ENCODE peak calls at places on chromosomes 2 and 18, in five cellular contexts. One of them, this sample, is unnamed.
A peak's percentile ranks its signal among the peaks of the same experiment; 100 is the strongest.

GRCh38 chr18:33720133-33720532 is 142.1 kb downstream of the ASXL3 start:
- DNase-seq in suprapubic skin: no peak
- DNase-seq in small intestine: no peak
- DNase-seq in GM23248: peak; percentile 66
- DNase-seq in mammary epithelial cell: peak; percentile 24
- DNase-seq in this sample: no peak

GRCh38 chr2:119248311-119248710 is 24.7 kb downstream of the STEAP3 start:
- DNase-seq in mammary epithelial cell: peak; percentile 81
- DNase-seq in small intestine: no peak
- DNase-seq in suprapubic skin: no peak
- DNase-seq in GM23248: peak; percentile 89
- DNase-seq in this sample: no peak

GRCh38 chr2:46518848-46519247 is 39.5 kb downstream of the TMEM247 start:
- DNase-seq in GM23248: no peak
- DNase-seq in mammary epithelial cell: no peak
- DNase-seq in suprapubic skin: no peak
- DNase-seq in small intestine: no peak
- DNase-seq in this sample: no peak

GRCh38 chr2:147026664-147027278 is 818.1 kb upstream of the ACVR2A start:
- DNase-seq in GM23248: peak; percentile 91
- DNase-seq in suprapubic skin: no peak
- DNase-seq in small intestine: no peak
- DNase-seq in mammary epithelial cell: peak; percentile 58
- DNase-seq in this sample: no peak

GRCh38 chr18:55314615-55315237 is 273.3 kb downstream of the TCF4 start:
- DNase-seq in GM23248: no peak
- DNase-seq in small intestine: no peak
- DNase-seq in mammary epithelial cell: no peak
- DNase-seq in suprapubic skin: no peak
- DNase-seq in this sample: no peak

GRCh38 chr18:57523171-57523956 is 63.1 kb downstream of the FECH start:
- DNase-seq in small intestine: peak; percentile 85
- DNase-seq in suprapubic skin: no peak
- DNase-seq in mammary epithelial cell: no peak
- DNase-seq in GM23248: no peak
- DNase-seq in this sample: no peak

GRCh38 chr2:183035954-183036669 is 2.1 kb downstream of the NCKAP1 start:
- DNase-seq in suprapubic skin: no peak
- DNase-seq in GM23248: no peak
- DNase-seq in small intestine: peak; percentile 13
- DNase-seq in mammary epithelial cell: no peak
- DNase-seq in this sample: peak; percentile 63

GRCh38 chr18:59005266-59005665 is 134.4 kb upstream of the SEC11C start:
- DNase-seq in mammary epithelial cell: no peak
- DNase-seq in GM23248: peak; percentile 69
- DNase-seq in suprapubic skin: peak; percentile 72
- DNase-seq in small intestine: no peak
- DNase-seq in this sample: no peak

GRCh38 chr2:241092677-241093076 is 9.4 kb downstream of the MTERF4 start:
- DNase-seq in small intestine: no peak
- DNase-seq in mammary epithelial cell: no peak
- DNase-seq in GM23248: no peak
- DNase-seq in suprapubic skin: no peak
- DNase-seq in this sample: no peak

GRCh38 chr2:180573951-180574350 is 406.5 kb upstream of the UBE2E3 start:
- DNase-seq in mammary epithelial cell: peak; percentile 88
- DNase-seq in small intestine: no peak
- DNase-seq in GM23248: peak; percentile 51
- DNase-seq in suprapubic skin: no peak
- DNase-seq in this sample: no peak

GRCh38 chr2:206435738-206436137 is 7.6 kb upstream of the ADAM23 start:
- DNase-seq in suprapubic skin: no peak
- DNase-seq in small intestine: no peak
- DNase-seq in GM23248: peak; percentile 41
- DNase-seq in mammary epithelial cell: no peak
- DNase-seq in this sample: no peak

GRCh38 chr2:57075226-57075625 is 891.4 kb downstream of the CCDC85A start:
- DNase-seq in suprapubic skin: no peak
- DNase-seq in GM23248: no peak
- DNase-seq in mammary epithelial cell: peak; percentile 68
- DNase-seq in small intestine: no peak
- DNase-seq in this sample: no peak

GRCh38 chr2:26168785-26169184 is 4.1 kb upstream of the GAREM2 start:
- DNase-seq in suprapubic skin: peak; percentile 16
- DNase-seq in GM23248: no peak
- DNase-seq in mammary epithelial cell: no peak
- DNase-seq in small intestine: no peak
- DNase-seq in this sample: no peak

GRCh38 chr2:212536385-212537310 is 2.0 kb downstream of the ERBB4 start:
- DNase-seq in small intestine: no peak
- DNase-seq in mammary epithelial cell: no peak
- DNase-seq in suprapubic skin: peak; percentile 76
- DNase-seq in GM23248: peak; percentile 27
- DNase-seq in this sample: no peak

GRCh38 chr2:181828122-181828705 is 63.3 kb upstream of the ITPRID2 start:
- DNase-seq in suprapubic skin: no peak
- DNase-seq in GM23248: no peak
- DNase-seq in mammary epithelial cell: no peak
- DNase-seq in small intestine: no peak
- DNase-seq in this sample: no peak

GRCh38 chr2:55026202-55026601 is 24.0 kb downstream of the RTN4 start:
- DNase-seq in suprapubic skin: no peak
- DNase-seq in GM23248: peak; percentile 58
- DNase-seq in mammary epithelial cell: peak; percentile 41
- DNase-seq in small intestine: no peak
- DNase-seq in this sample: peak; percentile 48

GRCh38 chr2:9565436-9566153 is 10.0 kb upstream of the ADAM17 start:
- DNase-seq in mammary epithelial cell: peak; percentile 94
- DNase-seq in suprapubic skin: no peak
- DNase-seq in small intestine: peak; percentile 69
- DNase-seq in GM23248: peak; percentile 98
- DNase-seq in this sample: no peak

GRCh38 chr2:3423492-3424170 is 44.1 kb downstream of the TRAPPC12 start:
- DNase-seq in GM23248: peak; percentile 49
- DNase-seq in suprapubic skin: no peak
- DNase-seq in mammary epithelial cell: peak; percentile 35
- DNase-seq in small intestine: peak; percentile 71
- DNase-seq in this sample: peak; percentile 59

GRCh38 chr18:7812431-7813063 is 245.4 kb downstream of the PTPRM start:
- DNase-seq in suprapubic skin: no peak
- DNase-seq in small intestine: no peak
- DNase-seq in GM23248: peak; percentile 74
- DNase-seq in mammary epithelial cell: peak; percentile 47
- DNase-seq in this sample: no peak

GRCh38 chr18:78796693-78797455 is 182.7 kb upstream of the SALL3 start:
- DNase-seq in GM23248: no peak
- DNase-seq in mammary epithelial cell: no peak
- DNase-seq in suprapubic skin: no peak
- DNase-seq in small intestine: no peak
- DNase-seq in this sample: no peak

GRCh38 chr2:239957681-239958181 is 67.4 kb downstream of the NDUFA10 start:
- DNase-seq in GM23248: no peak
- DNase-seq in suprapubic skin: no peak
- DNase-seq in small intestine: no peak
- DNase-seq in mammary epithelial cell: no peak
- DNase-seq in this sample: no peak

GRCh38 chr2:239954166-239955085 is 70.7 kb downstream of the NDUFA10 start:
- DNase-seq in small intestine: no peak
- DNase-seq in GM23248: peak; percentile 33
- DNase-seq in suprapubic skin: no peak
- DNase-seq in mammary epithelial cell: no peak
- DNase-seq in this sample: no peak

GRCh38 chr2:239955086-239955988 is 69.8 kb downstream of the NDUFA10 start:
- DNase-seq in GM23248: no peak
- DNase-seq in suprapubic skin: no peak
- DNase-seq in small intestine: no peak
- DNase-seq in mammary epithelial cell: no peak
- DNase-seq in this sample: no peak

GRCh38 chr2:239956818-239957261 is 68.3 kb downstream of the NDUFA10 start:
- DNase-seq in small intestine: no peak
- DNase-seq in GM23248: no peak
- DNase-seq in mammary epithelial cell: no peak
- DNase-seq in suprapubic skin: no peak
- DNase-seq in this sample: no peak

DNA sequence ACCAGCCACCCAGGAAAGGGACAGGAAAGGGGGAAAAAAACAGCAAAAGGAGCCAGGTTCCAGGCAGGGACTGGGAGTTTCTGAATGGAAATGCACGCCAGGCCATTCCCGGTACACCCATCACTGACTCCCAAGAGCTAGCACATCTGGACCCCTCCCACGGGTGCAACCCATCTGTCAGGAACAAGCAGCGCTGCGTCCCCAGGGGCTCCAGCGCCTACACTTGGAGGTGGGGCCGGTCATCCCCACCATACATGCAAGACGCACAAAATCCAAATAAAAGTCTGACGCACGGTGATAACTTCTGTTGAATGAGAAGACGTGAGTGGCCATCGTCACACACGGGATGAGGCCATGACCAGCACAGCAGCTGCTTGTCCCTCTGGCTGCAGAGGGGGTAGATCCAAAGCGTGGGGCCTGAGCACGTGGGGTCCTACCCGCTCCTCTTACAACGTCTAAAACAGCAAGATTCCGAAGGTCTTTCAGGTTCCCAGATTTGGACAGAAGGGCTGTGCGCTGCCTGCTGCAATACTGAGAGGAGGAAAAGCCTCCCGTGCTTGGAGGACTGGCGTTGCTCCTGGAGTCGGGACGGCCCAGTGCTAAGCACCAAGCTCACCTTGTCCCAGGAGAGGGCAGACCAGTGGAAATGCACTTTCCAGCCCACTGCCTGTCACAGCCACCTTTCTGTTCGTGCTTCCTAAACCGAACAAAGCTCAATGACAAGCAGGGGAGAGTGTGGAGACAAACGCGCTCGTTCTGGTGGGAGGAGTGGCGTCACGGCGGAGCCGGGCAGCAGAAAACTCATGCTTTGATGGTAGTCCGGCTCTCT is 68.9 kb downstream of the NDUFA10 start:
- DNase-seq in suprapubic skin: no peak
- DNase-seq in small intestine: no peak
- DNase-seq in mammary epithelial cell: no peak
- DNase-seq in GM23248: no peak
- DNase-seq in this sample: no peak
- H3K4me1 ChIP-seq in suprapubic skin: peaks cover 31% of the 10 kb centered on the region
- H3K4me1 ChIP-seq in small intestine: no peaks in the 10 kb centered on the region
- H3K4me1 ChIP-seq in mammary epithelial cell: no peaks in the 10 kb centered on the region
- H3K4me1 ChIP-seq in GM23248: peaks cover 3% of the 10 kb centered on the region
- H3K4me1 ChIP-seq in this sample: no peaks in the 10 kb centered on the region

GRCh38 chr2:159797468-159798375 is at the start of gene CD302:
- DNase-seq in suprapubic skin: peak; percentile 89
- DNase-seq in GM23248: peak; percentile 87
- DNase-seq in small intestine: peak; percentile 37
- DNase-seq in mammary epithelial cell: peak; percentile 21
- DNase-seq in this sample: no peak

GRCh38 chr2:159795781-159796667 is 2.0 kb downstream of the CD302 start:
- DNase-seq in suprapubic skin: no peak
- DNase-seq in small intestine: peak; percentile 90
- DNase-seq in GM23248: no peak
- DNase-seq in mammary epithelial cell: no peak
- DNase-seq in this sample: no peak

GRCh38 chr2:159799833-159800232 is 1.8 kb upstream of the CD302 start:
- DNase-seq in suprapubic skin: no peak
- DNase-seq in mammary epithelial cell: no peak
- DNase-seq in small intestine: no peak
- DNase-seq in GM23248: no peak
- DNase-seq in this sample: no peak

GRCh38 chr2:159801925-159802324 is 3.9 kb upstream of the CD302 start:
- DNase-seq in mammary epithelial cell: no peak
- DNase-seq in GM23248: no peak
- DNase-seq in small intestine: no peak
- DNase-seq in suprapubic skin: no peak
- DNase-seq in this sample: no peak

GRCh38 chr2:159798376-159798724 is 342 bp upstream of the CD302 start:
- DNase-seq in GM23248: no peak
- DNase-seq in mammary epithelial cell: no peak
- DNase-seq in suprapubic skin: no peak
- DNase-seq in small intestine: no peak
- DNase-seq in this sample: no peak
- H3K27ac ChIP-seq in GM23248: peak overlapping the region; percentile 36
- H3K27ac ChIP-seq in mammary epithelial cell: no peak overlapping the region
- H3K27ac ChIP-seq in suprapubic skin: peak overlapping the region; percentile 85
- H3K27ac ChIP-seq in small intestine: peak overlapping the region; percentile 95
- H3K27ac ChIP-seq in this sample: no peak overlapping the region

DNA sequence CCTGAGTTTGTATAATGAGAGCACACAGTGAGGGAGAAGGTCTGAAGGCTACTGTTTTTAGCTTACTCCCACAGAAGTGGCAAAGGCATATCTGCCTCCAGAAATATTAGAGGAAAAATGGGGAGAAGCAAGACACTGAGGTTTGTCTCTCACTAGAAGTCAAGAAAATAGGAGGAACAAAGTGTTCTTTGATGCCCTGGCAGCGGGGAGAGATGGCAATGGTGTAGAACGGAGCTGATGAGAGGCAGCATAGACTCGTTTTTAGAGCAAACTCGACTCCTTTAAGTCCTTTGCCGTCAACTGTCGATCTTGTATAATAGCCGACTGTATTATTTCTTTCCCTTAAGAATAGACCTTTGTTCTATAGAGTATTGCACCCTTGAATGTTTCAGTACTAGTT is 73.8 kb downstream of the ANKRD44 start:
- DNase-seq in suprapubic skin: no peak
- DNase-seq in small intestine: no peak
- DNase-seq in mammary epithelial cell: no peak
- DNase-seq in GM23248: no peak
- DNase-seq in this sample: no peak
- H3K4me1 ChIP-seq in suprapubic skin: peaks cover 17% of the 10 kb centered on the region
- H3K4me1 ChIP-seq in small intestine: no peaks in the 10 kb centered on the region
- H3K4me1 ChIP-seq in mammary epithelial cell: no peaks in the 10 kb centered on the region
- H3K4me1 ChIP-seq in GM23248: no peaks in the 10 kb centered on the region
- H3K4me1 ChIP-seq in this sample: peaks cover 35% of the 10 kb centered on the region

DNA sequence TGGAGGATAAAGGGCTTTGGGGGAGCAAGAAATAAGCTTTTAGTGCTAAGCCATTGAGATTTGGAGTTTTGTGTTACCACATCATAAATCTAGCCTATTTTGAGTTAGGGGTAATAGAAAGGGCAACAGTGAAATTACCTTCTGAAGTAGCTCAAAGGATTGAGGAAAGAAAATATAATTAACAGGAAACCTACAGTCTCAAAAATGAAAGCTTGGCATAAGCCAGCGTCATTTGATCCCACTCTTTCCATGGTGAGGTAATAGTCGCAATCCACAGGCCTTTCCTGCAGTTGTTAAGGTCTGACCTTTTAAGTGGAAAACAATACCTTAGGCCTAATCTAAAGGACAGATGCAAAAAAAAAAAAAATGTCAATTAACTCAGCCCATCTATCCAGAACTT is 182.7 kb downstream of the UXS1 start:
- DNase-seq in GM23248: no peak
- DNase-seq in mammary epithelial cell: no peak
- DNase-seq in suprapubic skin: no peak
- DNase-seq in small intestine: no peak
- DNase-seq in this sample: no peak
- H3K27ac ChIP-seq in GM23248: no peak overlapping the region
- H3K27ac ChIP-seq in mammary epithelial cell: no peak overlapping the region
- H3K27ac ChIP-seq in suprapubic skin: no peak overlapping the region
- H3K27ac ChIP-seq in small intestine: no peak overlapping the region
- H3K27ac ChIP-seq in this sample: no peak overlapping the region

DNA sequence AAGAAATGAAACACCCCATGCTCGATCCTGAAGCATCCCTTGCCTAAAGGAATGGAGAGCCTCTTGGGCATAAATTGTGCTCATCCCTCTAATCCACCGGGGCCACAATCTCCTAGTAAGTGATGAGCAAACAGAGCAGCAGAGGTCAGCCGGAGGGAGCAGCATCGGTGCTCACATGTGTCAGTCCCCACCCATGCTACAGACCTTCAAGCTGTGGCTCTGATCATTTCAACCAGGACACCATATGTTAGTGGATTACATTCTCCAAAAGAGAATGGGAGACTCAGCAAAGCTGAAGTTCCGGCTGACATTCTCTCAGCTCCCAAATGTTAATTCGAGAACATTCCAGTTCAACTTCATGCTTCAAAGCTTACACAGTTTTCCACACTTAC is 75.6 kb downstream of the AAK1 start:
- DNase-seq in mammary epithelial cell: no peak
- DNase-seq in GM23248: peak; percentile 19
- DNase-seq in suprapubic skin: no peak
- DNase-seq in small intestine: no peak
- DNase-seq in this sample: no peak
- H3K4me1 ChIP-seq in mammary epithelial cell: peaks cover 36% of the 10 kb centered on the region
- H3K4me1 ChIP-seq in GM23248: peaks cover 35% of the 10 kb centered on the region
- H3K4me1 ChIP-seq in suprapubic skin: peaks cover 44% of the 10 kb centered on the region
- H3K4me1 ChIP-seq in small intestine: peaks cover 5% of the 10 kb centered on the region
- H3K4me1 ChIP-seq in this sample: no peaks in the 10 kb centered on the region

This sample was measured in OCI-LY7.